ENCODE peak calls at places on chromosomes 11 and 22, in five cellular contexts. Q is H1, R is GM12878, W is HepG2, E is NT2/D1. V is an unnamed sample.

GRCh38 chr11:112773256-112773655 is 188.0 kb upstream of the NCAM1 start:
- DNase-seq in Q (no peak), R (no peak), W (no peak), E (no peak), V (no peak)

GRCh38 chr22:26444777-26445176 is 15.7 kb downstream of the ASPHD2 start:
- DNase-seq in Q (no peak), R (no peak), W (no peak), E (no peak), V (no peak)

GRCh38 chr11:87019582-87020271 is 18.0 kb upstream of the TMEM135 start:
- DNase-seq in Q (no peak), R (no peak), W (no peak), E (no peak), V (no peak)

GRCh38 chr11:121575250-121575962 is 122.6 kb upstream of the SORL1-AS1 start:
- DNase-seq in Q (no peak), R (peak; percentile 74), W (no peak), E (no peak), V (no peak)

GRCh38 chr11:66568124-66568916 is at the start of gene CTSF:
- DNase-seq in Q (no peak), R (no peak), W (no peak), E (no peak), V (peak; percentile 74)

GRCh38 chr11:67023957-67024353 is 1.0 kb downstream of the SYT12 start:
- DNase-seq in Q (no peak), R (no peak), W (no peak), E (no peak), V (no peak)

GRCh38 chr11:27116684-27117083 is 76.1 kb downstream of the BBOX1 start:
- DNase-seq in Q (no peak), R (no peak), W (no peak), E (no peak), V (peak; percentile 8)

GRCh38 chr22:35467788-35468187 is 67.8 kb downstream of the MCM5 start:
- DNase-seq in Q (no peak), R (no peak), W (no peak), E (no peak), V (no peak)

GRCh38 chr11:41779401-41779960 is 320.0 kb upstream of the LRRC4C start:
- DNase-seq in Q (no peak), R (no peak), W (no peak), E (no peak), V (no peak)

GRCh38 chr11:131301306-131301705 is 69.1 kb upstream of the NTM start:
- DNase-seq in Q (no peak), R (no peak), W (no peak), E (no peak), V (no peak)

GRCh38 chr11:94519478-94520084 is 7.3 kb downstream of the C11orf97 start:
- DNase-seq in Q (no peak), R (no peak), W (no peak), E (no peak), V (no peak)

GRCh38 chr11:91591021-91591420 is 633.6 kb upstream of the FAT3 start:
- DNase-seq in Q (no peak), R (no peak), W (no peak), E (no peak), V (no peak)
- TF ChIP-seq SUZ12 in Q (no peak), R (no peak), W (no peak), E (no peak), V (no peak)

DNA sequence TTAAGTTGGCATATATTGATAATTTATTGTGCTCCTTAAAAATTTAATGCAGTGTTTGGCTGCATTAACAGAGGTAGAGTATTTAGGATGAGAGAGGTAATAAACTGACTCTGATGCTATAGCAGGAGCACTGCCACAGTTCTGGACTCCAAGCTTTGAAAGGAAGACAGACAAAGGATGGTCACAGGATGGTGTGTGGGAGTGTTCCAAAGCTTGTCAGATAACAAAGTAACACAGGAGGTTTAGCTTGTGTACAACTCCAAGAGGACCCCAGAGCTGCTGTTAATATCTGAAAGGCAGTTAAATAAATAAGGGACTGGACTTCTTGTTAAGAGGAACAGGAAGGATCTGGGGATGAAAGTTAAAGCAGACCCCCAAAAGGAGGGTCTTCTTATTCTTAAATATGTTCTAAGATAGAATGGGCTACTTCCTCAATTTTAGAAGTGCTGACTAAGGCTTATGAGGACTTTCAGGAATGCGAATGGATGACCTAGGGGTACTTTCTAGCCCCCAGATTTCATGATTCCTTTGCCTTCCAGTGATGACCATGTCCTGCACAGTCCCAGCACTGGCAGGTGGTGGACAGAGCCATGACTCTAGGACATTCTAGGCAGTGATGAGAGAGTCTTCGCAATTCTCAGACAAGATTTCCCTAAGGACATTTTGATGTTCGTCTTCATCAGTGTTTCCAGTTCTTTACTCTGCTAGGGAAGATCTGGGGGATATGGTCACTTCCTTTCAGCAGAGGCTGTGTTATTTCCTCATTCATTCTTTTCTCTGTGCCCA is 149.1 kb upstream of the RASSF10 start:
- DNase-seq in Q (no peak), R (no peak), W (no peak), E (no peak), V (no peak)
- TF ChIP-seq SUZ12 in Q (no peak), R (no peak), W (no peak), E (no peak), V (no peak)

GRCh38 chr22:38271101-38271500 is 1.7 kb downstream of the TMEM184B start:
- DNase-seq in Q (no peak), R (no peak), W (no peak), E (no peak), V (no peak)

GRCh38 chr22:38272373-38273134 is at the start of gene TMEM184B:
- DNase-seq in Q (peak; percentile 88), R (no peak), W (no peak), E (no peak), V (peak; percentile 100)

GRCh38 chr22:38271927-38272372 is 860 bp downstream of the TMEM184B start:
- DNase-seq in Q (peak; percentile 68), R (no peak), W (no peak), E (no peak), V (no peak)

GRCh38 chr22:38269466-38269865 is 3.3 kb downstream of the TMEM184B start:
- DNase-seq in Q (no peak), R (no peak), W (no peak), E (no peak), V (no peak)

GRCh38 chr22:38270091-38270972 is 2.5 kb downstream of the TMEM184B start:
- DNase-seq in Q (no peak), R (no peak), W (no peak), E (no peak), V (no peak)
- TF ChIP-seq SUZ12 in Q (no peak), R (no peak), W (no peak), E (no peak), V (no peak)

GRCh38 chr11:8231979-8232378 is 31.7 kb downstream of the LMO1 start:
- DNase-seq in Q (no peak), R (no peak), W (no peak), E (no peak), V (no peak)
- TF ChIP-seq SUZ12 in Q (no peak), R (no peak), W (no peak), E (no peak), V (no peak)

GRCh38 chr11:19873730-19874129 is 161.1 kb downstream of the NAV2 start:
- DNase-seq in Q (no peak), R (no peak), W (no peak), E (peak; percentile 18), V (no peak)
- TF ChIP-seq SUZ12 in Q (no peak), R (no peak), W (no peak), E (no peak), V (no peak)

DNA sequence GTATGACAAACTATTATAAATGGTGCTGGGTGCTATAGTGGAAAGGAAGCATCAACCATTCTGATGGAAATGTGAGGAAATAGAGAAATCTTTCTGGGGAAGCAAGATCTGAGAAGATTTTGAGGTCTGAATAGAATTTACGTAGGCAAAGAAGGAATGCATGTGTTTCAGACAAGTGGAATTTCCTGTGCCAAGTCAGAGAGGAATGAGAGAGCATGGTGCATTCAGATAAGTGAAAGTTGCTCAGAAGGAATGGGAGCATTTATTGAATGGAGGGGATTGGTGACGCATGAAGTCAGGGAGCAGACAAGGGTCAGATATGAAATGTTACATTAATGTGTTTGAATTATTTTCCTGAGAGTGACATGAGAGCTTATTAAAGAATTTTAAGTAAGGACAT is 725.5 kb downstream of the METTL15 start:
- DNase-seq in Q (no peak), R (no peak), W (no peak), E (no peak), V (no peak)
- TF ChIP-seq SUZ12 in Q (no peak), R (no peak), W (no peak), E (no peak), V (no peak)

V was measured in HEK293T.